ENCODE peak calls at places on chromosomes 4 and X, in six cellular contexts. R, N, U, C, G and T are unnamed samples.

GRCh38 chrX:109974906-109975655 is 27.8 kb upstream of the TMEM164 start:
- DNase-seq in R (no peak), G (no peak), C (no peak), U (no peak), N (no peak), T (no peak)

GRCh38 chrX:72271091-72271490 is 6.0 kb downstream of the RPS4X start:
- DNase-seq in R (no peak), C (no peak), U (no peak), N (no peak), G (no peak), T (no peak)

GRCh38 chrX:118049713-118050112 is 66.9 kb downstream of the KLHL13 start:
- DNase-seq in C (no peak), R (no peak), U (no peak), G (no peak), N (no peak), T (no peak)

GRCh38 chrX:150869450-150869849 is 29.0 kb downstream of the CD99L2 start:
- DNase-seq in C (no peak), U (no peak), N (no peak), R (no peak), G (no peak), T (no peak)

GRCh38 chrX:138710311-138710791 is 1.2 kb downstream of the FGF13 start:
- DNase-seq in N (no peak), G (no peak), U (no peak), C (no peak), R (no peak), T (no peak)

GRCh38 chr4:5399790-5400421 is 308.5 kb downstream of the EVC2 start:
- DNase-seq in R (peak), N (no peak), C (no peak), G (no peak), U (no peak), T (no peak)

GRCh38 chrX:151754042-151754419 is 19.5 kb downstream of the CNGA2 start:
- DNase-seq in U (peak), C (no peak), R (peak), G (no peak), N (no peak), T (peak)

GRCh38 chr4:133588306-133588705 is 439.2 kb downstream of the PCDH10 start:
- DNase-seq in R (peak), C (no peak), G (no peak), N (no peak), U (no peak), T (no peak)

GRCh38 chr4:107688421-107688820 is 31.6 kb downstream of the PAPSS1 start:
- DNase-seq in R (no peak), G (no peak), N (no peak), C (no peak), U (no peak), T (no peak)

GRCh38 chr4:153090670-153091385 is 113.4 kb upstream of the TRIM2 start:
- DNase-seq in R (no peak), C (no peak), U (no peak), N (no peak), G (no peak), T (no peak)

GRCh38 chrX:9862953-9863352 is 76.7 kb downstream of the SHROOM2 start:
- DNase-seq in U (no peak), N (no peak), C (no peak), G (no peak), R (no peak), T (no peak)

GRCh38 chr4:37648084-37648817 is 37.9 kb downstream of the RELL1 start:
- DNase-seq in G (no peak), R (peak), C (no peak), U (peak), N (peak), T (peak)

GRCh38 chrX:14915596-14915995 is 42.4 kb downstream of the MOSPD2 start:
- DNase-seq in R (no peak), N (no peak), U (no peak), G (no peak), C (no peak), T (no peak)

GRCh38 chr4:48604527-48604926 is 114.5 kb downstream of the ZAR1 start:
- DNase-seq in C (no peak), N (no peak), G (no peak), U (no peak), R (no peak), T (no peak)

GRCh38 chr4:24638396-24638875 is 54.1 kb upstream of the DHX15 start:
- DNase-seq in N (no peak), U (no peak), G (no peak), C (no peak), R (no peak), T (no peak)

GRCh38 chr4:83455300-83456183 is at the start of the genes HELQ and MRPS18C:
- DNase-seq in G (peak), C (peak), U (peak), N (peak), R (peak), T (peak)
- TF ChIP-seq CTCF in G (peak), C (peak), U (no peak), N (peak), R (peak), T (peak)

GRCh38 chr4:88212253-88212561 is 53.8 kb upstream of the ABCG2 start:
- DNase-seq in R (no peak), U (no peak), C (no peak), N (no peak), G (no peak), T (no peak)
- TF ChIP-seq CTCF in R (no peak), U (peak), C (no peak), N (no peak), G (no peak), T (no peak)

GRCh38 chr4:87268401-87268800 is 48.0 kb upstream of the KLHL8 start:
- DNase-seq in G (no peak), R (no peak), U (no peak), C (no peak), N (no peak), T (no peak)

GRCh38 chr4:87270144-87270543 is 49.7 kb upstream of the KLHL8 start:
- DNase-seq in C (no peak), U (no peak), N (no peak), G (no peak), R (peak), T (no peak)

GRCh38 chr4:87270825-87271224 is 50.4 kb upstream of the KLHL8 start:
- DNase-seq in U (no peak), C (no peak), R (no peak), G (no peak), N (no peak), T (no peak)

GRCh38 chr4:87262886-87263285 is 42.5 kb upstream of the KLHL8 start:
- DNase-seq in U (no peak), R (no peak), G (no peak), C (no peak), N (no peak), T (no peak)

DNA sequence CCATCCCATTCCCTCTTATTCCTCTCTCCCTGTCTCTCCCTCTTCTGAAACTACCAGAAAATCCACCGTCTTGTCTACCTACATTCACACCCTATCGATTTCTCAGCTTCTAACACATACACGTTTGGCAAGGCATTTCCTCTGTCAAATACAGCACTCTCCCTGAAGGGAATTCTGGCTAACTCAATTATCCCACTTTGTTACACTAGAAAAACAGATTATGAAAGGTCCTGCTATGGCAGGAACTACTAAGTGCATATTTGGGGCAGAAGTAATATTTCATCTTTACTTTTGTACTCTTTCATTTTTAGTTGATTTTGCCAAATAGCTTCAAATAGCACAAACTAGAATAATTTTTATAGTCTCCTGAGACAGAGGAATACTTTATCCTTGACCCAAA is 46.6 kb upstream of the KLHL8 start:
- DNase-seq in U (no peak), C (no peak), N (no peak), R (no peak), G (no peak), T (no peak)
- TF ChIP-seq CTCF in U (no peak), C (no peak), N (no peak), R (no peak), G (no peak), T (no peak)

DNA sequence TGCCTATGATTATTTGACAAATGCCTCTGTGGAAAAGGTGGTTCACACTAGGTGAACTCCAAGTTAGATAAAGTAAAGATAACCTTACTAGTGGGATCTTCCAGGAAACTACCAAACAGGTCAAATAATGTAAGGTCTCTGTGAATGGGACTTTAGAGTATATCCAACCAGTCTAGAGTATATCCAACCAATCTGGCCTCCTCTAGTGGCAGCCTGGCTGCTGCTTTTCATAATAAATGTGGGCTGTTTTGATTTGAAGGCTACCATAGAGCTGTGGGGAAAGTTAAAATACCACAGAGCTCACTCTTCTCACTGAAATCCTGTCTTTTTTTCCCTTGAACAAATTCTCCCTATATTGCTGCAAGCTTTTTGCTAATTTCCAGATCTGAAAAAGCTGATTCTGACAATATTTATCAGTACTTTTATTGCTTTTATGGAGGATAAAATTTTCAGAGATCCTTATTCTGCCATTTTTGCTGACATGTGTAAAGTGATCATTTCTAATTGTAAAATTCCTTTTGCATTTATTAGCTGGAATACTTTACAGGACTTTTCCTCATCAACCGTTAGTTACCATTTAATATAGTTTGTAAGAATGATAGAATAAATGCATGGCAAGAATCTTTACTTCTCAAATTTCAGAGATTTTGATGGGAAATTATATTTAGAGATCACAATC is 111.3 kb downstream of the TET2 start:
- DNase-seq in N (no peak), G (no peak), U (no peak), R (no peak), C (no peak), T (no peak)
- TF ChIP-seq CTCF in N (no peak), G (no peak), U (no peak), R (no peak), C (no peak), T (peak)

GRCh38 chr4:138062929-138063328 is 179.2 kb downstream of the SLC7A11 start:
- DNase-seq in C (no peak), G (no peak), N (no peak), R (no peak), U (no peak), T (peak)
- TF ChIP-seq CTCF in C (no peak), G (no peak), N (no peak), R (peak), U (no peak), T (peak)

GRCh38 chr4:8169763-8170162 is 11.2 kb upstream of the ABLIM2 start:
- DNase-seq in C (no peak), R (no peak), U (no peak), N (no peak), G (no peak), T (no peak)

GRCh38 chr4:8167815-8168214 is 9.2 kb upstream of the ABLIM2 start:
- DNase-seq in R (no peak), U (no peak), N (no peak), C (no peak), G (no peak), T (no peak)

GRCh38 chr4:8167291-8167690 is 8.7 kb upstream of the ABLIM2 start:
- DNase-seq in N (no peak), R (no peak), G (no peak), C (no peak), U (no peak), T (no peak)

GRCh38 chr4:8168832-8169598 is 10.4 kb upstream of the ABLIM2 start:
- DNase-seq in U (no peak), C (no peak), G (no peak), R (no peak), N (no peak), T (no peak)

GRCh38 chr4:8168232-8168631 is 9.6 kb upstream of the ABLIM2 start:
- DNase-seq in R (no peak), C (no peak), N (no peak), U (no peak), G (no peak), T (no peak)
- TF ChIP-seq CTCF in R (peak), C (peak), N (peak), U (no peak), G (peak), T (peak)

GRCh38 chr4:9898596-9899345 is 117.3 kb downstream of the DRD5 start:
- DNase-seq in U (no peak), G (no peak), C (no peak), N (no peak), R (no peak), T (no peak)
- TF ChIP-seq CTCF in U (no peak), G (peak), C (no peak), N (no peak), R (no peak), T (peak)

GRCh38 chr4:54678826-54679225 is 21.1 kb downstream of the KIT start:
- DNase-seq in C (no peak), R (no peak), N (no peak), G (no peak), U (no peak), T (no peak)

GRCh38 chr4:54685810-54686209 is 28.1 kb downstream of the KIT start:
- DNase-seq in N (no peak), R (no peak), U (no peak), C (no peak), G (no peak), T (no peak)

GRCh38 chr4:54687887-54688841 is 30.4 kb downstream of the KIT start:
- DNase-seq in R (peak), U (no peak), C (no peak), G (no peak), N (no peak), T (peak)

GRCh38 chr4:54677853-54678650 is 20.3 kb downstream of the KIT start:
- DNase-seq in U (no peak), C (no peak), G (no peak), N (no peak), R (no peak), T (no peak)

DNA sequence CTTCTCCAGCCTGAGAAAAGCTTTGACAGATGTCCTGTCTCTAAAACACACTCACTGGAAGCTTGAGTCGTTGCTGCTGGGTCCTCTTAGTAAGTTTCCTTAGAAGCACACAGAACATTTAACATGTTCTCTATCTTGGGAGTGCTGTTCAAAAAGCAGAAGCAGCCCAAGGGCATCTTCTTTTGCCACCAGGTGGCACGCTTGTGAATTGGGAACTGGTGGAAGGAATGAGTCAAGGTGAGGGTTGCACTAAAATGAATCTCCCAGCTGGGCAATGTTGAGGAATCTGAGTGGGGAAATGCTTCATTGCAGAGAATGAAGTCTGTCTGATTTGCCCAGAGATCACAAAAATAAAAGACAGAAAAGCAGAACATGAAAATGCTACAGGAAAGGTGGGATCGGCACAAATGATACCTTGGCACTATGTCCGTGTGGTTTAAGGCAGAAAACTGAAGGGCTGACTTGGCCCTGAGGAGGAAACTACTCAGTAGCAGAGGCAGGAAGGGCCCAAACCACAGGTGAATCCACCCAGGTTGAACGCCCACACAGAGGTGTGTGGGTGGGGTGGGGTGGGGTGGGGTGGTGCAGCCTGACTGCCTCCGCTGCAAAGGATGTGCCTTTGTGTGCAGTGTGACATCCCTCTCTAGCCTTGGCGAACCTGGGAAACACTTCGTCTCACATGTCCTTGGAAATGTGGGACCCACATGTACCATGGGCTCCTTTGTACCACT is 26.0 kb downstream of the KIT start:
- DNase-seq in U (no peak), N (no peak), R (no peak), G (no peak), C (no peak), T (no peak)
- TF ChIP-seq CTCF in U (no peak), N (no peak), R (peak), G (no peak), C (peak), T (no peak)

DNA sequence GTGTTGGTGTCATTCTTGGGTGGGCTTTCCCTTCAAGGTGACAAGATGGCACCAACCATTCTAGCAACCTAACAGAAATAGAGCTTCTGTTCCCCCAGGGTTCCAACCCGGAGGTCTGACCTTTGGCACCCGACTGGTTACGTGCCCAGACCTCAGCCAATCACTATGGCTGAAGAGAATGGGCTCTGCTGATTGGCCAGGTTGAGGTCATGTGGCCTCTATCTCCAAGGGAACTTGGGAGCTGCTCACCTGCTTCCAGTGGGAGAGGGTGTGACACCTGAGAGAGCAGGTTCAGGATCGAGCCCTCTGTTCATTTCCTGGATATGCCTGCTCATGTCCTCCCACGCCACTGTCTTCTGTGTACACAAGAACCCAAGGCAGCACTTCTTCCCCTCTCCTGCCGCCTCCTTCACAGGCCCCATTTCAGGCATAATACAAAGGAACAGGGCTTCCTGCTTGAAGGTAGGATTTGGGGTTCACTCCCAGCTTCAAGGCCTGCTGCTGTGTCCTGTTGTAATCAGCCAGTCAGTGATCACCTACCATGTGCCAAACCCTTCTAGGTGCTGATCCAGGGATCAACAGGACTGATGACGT is 11.0 kb downstream of the SOWAHB start:
- DNase-seq in N (no peak), U (no peak), C (no peak), R (no peak), G (no peak), T (no peak)
- TF ChIP-seq CTCF in N (no peak), U (no peak), C (no peak), R (no peak), G (no peak), T (no peak)